ENCODE peak calls at places on chromosome 10, in four cellular contexts. O is HCEC 1CT, P is substantia nigra, V is H7. G is an unnamed sample.

GRCh38 chr10:83357627-83358026 is 781.7 kb upstream of the GHITM start:
- DNase-seq in P (no peak), O (no peak), V (no peak), G (no peak)

GRCh38 chr10:67815571-67816059 is 22.4 kb downstream of the DNAJC12 start:
- DNase-seq in V (no peak), P (no peak), O (no peak), G (no peak)

GRCh38 chr10:48805411-48805810 is 120.7 kb downstream of the WDFY4 start:
- DNase-seq in V (no peak), P (no peak), O (no peak), G (no peak)

GRCh38 chr10:103849212-103849877 is 6.0 kb downstream of the SH3PXD2A start:
- DNase-seq in O (no peak), P (no peak), V (no peak), G (no peak)

GRCh38 chr10:68125770-68126169 is 16.5 kb downstream of the MYPN start:
- DNase-seq in V (no peak), P (no peak), O (no peak), G (no peak)

GRCh38 chr10:133355266-133355665 is 2.6 kb downstream of the FUOM start:
- DNase-seq in P (no peak), V (no peak), O (no peak), G (no peak)

GRCh38 chr10:132536964-132537712 is 449 bp upstream of the INPP5A start:
- DNase-seq in P (peak; percentile 99), V (peak; percentile 100), O (peak; percentile 97), G (peak; percentile 100)

GRCh38 chr10:84179059-84179710 is 5.6 kb downstream of the GPR15LG start:
- DNase-seq in P (no peak), V (no peak), O (peak; percentile 53), G (no peak)

GRCh38 chr10:23535381-23535780 is 96.5 kb downstream of the OTUD1 start:
- DNase-seq in V (no peak), P (no peak), O (peak; percentile 19), G (no peak)

GRCh38 chr10:124063736-124064135 is 29.7 kb downstream of the CHST15 start:
- DNase-seq in O (no peak), V (peak; percentile 28), P (no peak), G (no peak)

GRCh38 chr10:130018253-130018652 is 54.2 kb upstream of the EBF3 start:
- DNase-seq in P (no peak), O (no peak), V (peak; percentile 76), G (no peak)

GRCh38 chr10:78947226-78947625 is 121.5 kb upstream of the ZMIZ1 start:
- DNase-seq in V (no peak), P (no peak), O (no peak), G (no peak)

G was measured in left ventricle myocardium inferior.